ENCODE peak calls at places on chromosomes 11 and 22, in six cellular contexts. One of them, this sample, is unnamed.

GRCh38 chr11:64268028-64268686 is 16.3 kb downstream of the BAD start:
- DNase-seq in tibial artery: no peak
- DNase-seq in SK-N-SH: no peak
- DNase-seq in CD4-positive, alpha-beta T cell: no peak
- DNase-seq in GM23248: no peak
- DNase-seq in heart right ventricle: peak
- DNase-seq in this sample: peak

GRCh38 chr22:28398987-28399386 is 280.7 kb downstream of the TTC28 start:
- DNase-seq in tibial artery: no peak
- DNase-seq in SK-N-SH: no peak
- DNase-seq in CD4-positive, alpha-beta T cell: no peak
- DNase-seq in GM23248: no peak
- DNase-seq in heart right ventricle: no peak
- DNase-seq in this sample: no peak

GRCh38 chr11:68019486-68019885 is 9.4 kb downstream of the ALDH3B1 start:
- DNase-seq in tibial artery: no peak
- DNase-seq in SK-N-SH: no peak
- DNase-seq in CD4-positive, alpha-beta T cell: no peak
- DNase-seq in GM23248: no peak
- DNase-seq in heart right ventricle: no peak
- DNase-seq in this sample: no peak

GRCh38 chr22:48695251-48695650 is 1132.4 kb downstream of the BRD1 start:
- DNase-seq in tibial artery: no peak
- DNase-seq in SK-N-SH: no peak
- DNase-seq in CD4-positive, alpha-beta T cell: no peak
- DNase-seq in GM23248: peak
- DNase-seq in heart right ventricle: no peak
- DNase-seq in this sample: no peak

GRCh38 chr11:102415252-102415916 is 37.2 kb downstream of the TMEM123 start:
- DNase-seq in tibial artery: no peak
- DNase-seq in SK-N-SH: no peak
- DNase-seq in CD4-positive, alpha-beta T cell: no peak
- DNase-seq in GM23248: no peak
- DNase-seq in heart right ventricle: no peak
- DNase-seq in this sample: no peak

GRCh38 chr11:65803797-65804492 is 17.1 kb downstream of the OVOL1 start:
- DNase-seq in tibial artery: no peak
- DNase-seq in SK-N-SH: no peak
- DNase-seq in CD4-positive, alpha-beta T cell: no peak
- DNase-seq in GM23248: no peak
- DNase-seq in heart right ventricle: no peak
- DNase-seq in this sample: no peak

GRCh38 chr11:120134106-120134930 is 3.6 kb downstream of the TRIM29 start:
- DNase-seq in tibial artery: peak
- DNase-seq in SK-N-SH: peak
- DNase-seq in CD4-positive, alpha-beta T cell: peak
- DNase-seq in GM23248: no peak
- DNase-seq in heart right ventricle: no peak
- DNase-seq in this sample: peak

GRCh38 chr11:74773481-74773880 is 24.8 kb downstream of the RNF169 start:
- DNase-seq in tibial artery: no peak
- DNase-seq in SK-N-SH: no peak
- DNase-seq in CD4-positive, alpha-beta T cell: no peak
- DNase-seq in GM23248: peak
- DNase-seq in heart right ventricle: no peak
- DNase-seq in this sample: no peak

GRCh38 chr11:115453693-115454092 is 50.5 kb downstream of the CADM1 start:
- DNase-seq in tibial artery: no peak
- DNase-seq in SK-N-SH: no peak
- DNase-seq in CD4-positive, alpha-beta T cell: no peak
- DNase-seq in GM23248: no peak
- DNase-seq in heart right ventricle: no peak
- DNase-seq in this sample: no peak

GRCh38 chr22:41181349-41182241 is 23.5 kb upstream of the L3MBTL2 start:
- DNase-seq in tibial artery: peak
- DNase-seq in SK-N-SH: no peak
- DNase-seq in CD4-positive, alpha-beta T cell: no peak
- DNase-seq in GM23248: no peak
- DNase-seq in heart right ventricle: no peak
- DNase-seq in this sample: no peak

GRCh38 chr22:19892249-19892879 is 37.7 kb upstream of the GNB1L start:
- DNase-seq in tibial artery: no peak
- DNase-seq in SK-N-SH: peak
- DNase-seq in CD4-positive, alpha-beta T cell: peak
- DNase-seq in GM23248: no peak
- DNase-seq in heart right ventricle: no peak
- DNase-seq in this sample: no peak

GRCh38 chr11:72113170-72113808 is 794 bp upstream of the ANAPC15 start:
- DNase-seq in tibial artery: no peak
- DNase-seq in SK-N-SH: no peak
- DNase-seq in CD4-positive, alpha-beta T cell: no peak
- DNase-seq in GM23248: peak
- DNase-seq in heart right ventricle: no peak
- DNase-seq in this sample: no peak

GRCh38 chr11:86632499-86633269 is 39.7 kb downstream of the ME3 start:
- DNase-seq in tibial artery: peak
- DNase-seq in SK-N-SH: peak
- DNase-seq in CD4-positive, alpha-beta T cell: no peak
- DNase-seq in GM23248: peak
- DNase-seq in heart right ventricle: no peak
- DNase-seq in this sample: no peak

GRCh38 chr11:134597452-134597851 is 185.4 kb upstream of the B3GAT1 start:
- DNase-seq in tibial artery: no peak
- DNase-seq in SK-N-SH: no peak
- DNase-seq in CD4-positive, alpha-beta T cell: no peak
- DNase-seq in GM23248: no peak
- DNase-seq in heart right ventricle: no peak
- DNase-seq in this sample: no peak

GRCh38 chr11:23995891-23996290 is 501.0 kb upstream of the LUZP2 start:
- DNase-seq in tibial artery: no peak
- DNase-seq in SK-N-SH: no peak
- DNase-seq in CD4-positive, alpha-beta T cell: no peak
- DNase-seq in GM23248: no peak
- DNase-seq in heart right ventricle: no peak
- DNase-seq in this sample: no peak

GRCh38 chr11:21343204-21343603 is 673.8 kb downstream of the NELL1 start:
- DNase-seq in tibial artery: no peak
- DNase-seq in SK-N-SH: peak
- DNase-seq in CD4-positive, alpha-beta T cell: no peak
- DNase-seq in GM23248: no peak
- DNase-seq in heart right ventricle: no peak
- DNase-seq in this sample: no peak

GRCh38 chr11:33444835-33445594 is 187.8 kb downstream of the HIPK3 start:
- DNase-seq in tibial artery: no peak
- DNase-seq in SK-N-SH: no peak
- DNase-seq in CD4-positive, alpha-beta T cell: no peak
- DNase-seq in GM23248: peak
- DNase-seq in heart right ventricle: no peak
- DNase-seq in this sample: no peak

GRCh38 chr22:26502688-26503561 is 9.3 kb downstream of the TFIP11 start:
- DNase-seq in tibial artery: no peak
- DNase-seq in SK-N-SH: peak
- DNase-seq in CD4-positive, alpha-beta T cell: peak
- DNase-seq in GM23248: peak
- DNase-seq in heart right ventricle: peak
- DNase-seq in this sample: peak

GRCh38 chr11:101436511-101437142 is 147.2 kb downstream of the TRPC6 start:
- DNase-seq in tibial artery: no peak
- DNase-seq in SK-N-SH: peak
- DNase-seq in CD4-positive, alpha-beta T cell: no peak
- DNase-seq in GM23248: peak
- DNase-seq in heart right ventricle: no peak
- DNase-seq in this sample: peak

GRCh38 chr11:820655-821512 is 2.2 kb downstream of the PNPLA2 start:
- DNase-seq in tibial artery: peak
- DNase-seq in SK-N-SH: no peak
- DNase-seq in CD4-positive, alpha-beta T cell: no peak
- DNase-seq in GM23248: peak
- DNase-seq in heart right ventricle: peak
- DNase-seq in this sample: peak

DNA sequence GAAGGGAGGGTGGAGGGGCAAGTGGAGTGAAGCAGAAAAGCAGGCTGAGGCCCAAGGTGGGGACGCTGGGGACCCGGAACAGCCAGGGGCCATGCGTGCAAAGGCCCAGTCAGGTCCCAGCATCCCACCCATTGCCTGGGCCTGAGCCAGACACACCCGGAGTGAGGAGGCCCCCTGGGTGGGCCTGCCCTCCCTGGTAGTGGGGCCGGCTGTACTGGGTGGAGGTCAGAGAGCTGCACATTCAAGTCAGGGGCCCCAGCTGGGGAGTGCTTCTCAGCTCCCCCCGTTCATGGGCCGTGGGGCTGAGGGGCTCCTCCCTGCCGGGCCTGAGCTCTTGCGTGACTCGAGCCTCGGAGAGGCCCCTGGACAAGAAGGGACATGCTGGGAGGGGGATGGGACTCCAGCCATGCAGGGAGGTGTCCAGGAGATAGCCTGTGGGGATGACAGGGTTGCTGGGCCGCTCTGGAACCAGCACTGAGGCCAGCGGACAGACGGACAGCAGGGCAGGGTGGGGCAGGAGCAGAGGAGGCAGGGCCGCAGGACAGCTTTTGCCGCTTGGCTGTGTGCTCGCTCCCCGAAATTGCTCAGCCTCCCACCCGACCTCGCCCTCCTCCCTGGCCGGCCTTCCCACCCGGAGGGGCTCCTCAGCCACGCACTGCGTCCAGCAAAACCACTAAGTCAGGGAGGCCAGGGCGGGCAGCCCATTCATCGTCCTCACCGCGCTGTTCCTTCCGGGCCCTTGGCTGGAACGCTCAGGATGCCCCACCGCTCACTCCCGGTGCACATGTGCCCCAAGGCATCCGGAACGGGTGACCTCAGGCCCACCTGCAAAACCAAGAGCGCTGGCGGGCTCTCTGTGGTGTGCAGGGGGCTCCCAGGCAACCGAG is 7.9 kb downstream of the TNNT3 start:
- DNase-seq in tibial artery: no peak
- DNase-seq in SK-N-SH: peak
- DNase-seq in CD4-positive, alpha-beta T cell: no peak
- DNase-seq in GM23248: no peak
- DNase-seq in heart right ventricle: no peak
- DNase-seq in this sample: no peak
- H3K27ac ChIP-seq in tibial artery: no peak
- H3K27ac ChIP-seq in SK-N-SH: no peak
- H3K27ac ChIP-seq in CD4-positive, alpha-beta T cell: no peak
- H3K27ac ChIP-seq in GM23248: no peak
- H3K27ac ChIP-seq in heart right ventricle: peak
- H3K27ac ChIP-seq in this sample: no peak

DNA sequence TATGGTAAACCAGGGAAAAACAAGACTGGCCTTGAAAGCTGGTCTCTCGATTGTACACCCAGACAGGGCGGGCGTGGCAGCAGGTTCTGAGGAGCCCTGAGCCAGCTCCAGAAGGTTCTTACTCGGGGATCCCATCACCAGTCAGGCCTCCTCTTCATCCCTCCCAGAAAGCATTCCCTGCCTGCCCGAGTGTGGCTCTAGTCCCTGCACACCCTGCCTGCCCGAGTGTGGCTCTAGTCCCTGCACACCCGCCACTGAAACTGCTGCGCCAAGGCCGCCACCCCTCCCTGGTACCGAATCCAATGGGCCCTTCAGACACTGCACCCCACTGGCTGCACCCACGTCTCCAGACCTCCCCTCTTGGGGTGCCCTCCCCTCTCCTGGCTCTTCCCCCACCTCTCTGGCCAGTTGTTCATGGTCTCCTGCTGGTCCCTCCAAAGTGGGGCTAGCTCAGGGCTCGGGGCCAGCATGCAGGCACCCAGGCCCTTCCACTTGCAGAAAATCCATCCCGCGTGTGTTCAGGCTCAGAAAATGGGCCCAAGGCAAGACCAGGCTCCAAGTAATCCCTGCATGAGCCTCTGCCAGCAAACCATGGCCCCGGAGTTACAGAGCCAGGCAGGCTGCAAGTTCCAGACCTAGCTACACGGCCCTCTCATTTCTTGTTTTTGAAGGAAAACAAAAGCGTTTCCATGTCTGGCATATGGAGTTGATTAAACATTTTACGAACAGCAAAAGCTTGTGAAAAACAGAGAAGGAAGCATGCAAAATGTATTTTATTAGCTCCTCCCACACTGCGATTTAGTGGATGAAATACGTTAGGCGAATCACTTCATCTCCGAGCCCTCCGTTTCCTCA is 29.9 kb downstream of the KIAA0930 start:
- DNase-seq in tibial artery: no peak
- DNase-seq in SK-N-SH: no peak
- DNase-seq in CD4-positive, alpha-beta T cell: no peak
- DNase-seq in GM23248: peak
- DNase-seq in heart right ventricle: peak
- DNase-seq in this sample: no peak
- H3K27ac ChIP-seq in tibial artery: peak
- H3K27ac ChIP-seq in SK-N-SH: peak
- H3K27ac ChIP-seq in CD4-positive, alpha-beta T cell: no peak
- H3K27ac ChIP-seq in GM23248: peak
- H3K27ac ChIP-seq in heart right ventricle: no peak
- H3K27ac ChIP-seq in this sample: no peak

GRCh38 chr22:22783505-22783904 is 104.1 kb upstream of the IGLL5 start:
- DNase-seq in tibial artery: no peak
- DNase-seq in SK-N-SH: no peak
- DNase-seq in CD4-positive, alpha-beta T cell: no peak
- DNase-seq in GM23248: no peak
- DNase-seq in heart right ventricle: no peak
- DNase-seq in this sample: no peak
- H3K27ac ChIP-seq in tibial artery: no peak
- H3K27ac ChIP-seq in SK-N-SH: no peak
- H3K27ac ChIP-seq in CD4-positive, alpha-beta T cell: no peak
- H3K27ac ChIP-seq in GM23248: no peak
- H3K27ac ChIP-seq in heart right ventricle: no peak
- H3K27ac ChIP-seq in this sample: no peak

GRCh38 chr11:58058276-58059010 is 27.7 kb downstream of the OR6Q1 start:
- DNase-seq in tibial artery: no peak
- DNase-seq in SK-N-SH: no peak
- DNase-seq in CD4-positive, alpha-beta T cell: no peak
- DNase-seq in GM23248: no peak
- DNase-seq in heart right ventricle: peak
- DNase-seq in this sample: peak

GRCh38 chr11:58060535-58060934 is 29.8 kb downstream of the OR6Q1 start:
- DNase-seq in tibial artery: no peak
- DNase-seq in SK-N-SH: no peak
- DNase-seq in CD4-positive, alpha-beta T cell: no peak
- DNase-seq in GM23248: no peak
- DNase-seq in heart right ventricle: no peak
- DNase-seq in this sample: peak

GRCh38 chr11:58059011-58059358 is 28.2 kb downstream of the OR6Q1 start:
- DNase-seq in tibial artery: no peak
- DNase-seq in SK-N-SH: no peak
- DNase-seq in CD4-positive, alpha-beta T cell: no peak
- DNase-seq in GM23248: peak
- DNase-seq in heart right ventricle: no peak
- DNase-seq in this sample: no peak

GRCh38 chr11:58055806-58056401 is 25.2 kb downstream of the OR6Q1 start:
- DNase-seq in tibial artery: no peak
- DNase-seq in SK-N-SH: no peak
- DNase-seq in CD4-positive, alpha-beta T cell: no peak
- DNase-seq in GM23248: no peak
- DNase-seq in heart right ventricle: no peak
- DNase-seq in this sample: no peak

DNA sequence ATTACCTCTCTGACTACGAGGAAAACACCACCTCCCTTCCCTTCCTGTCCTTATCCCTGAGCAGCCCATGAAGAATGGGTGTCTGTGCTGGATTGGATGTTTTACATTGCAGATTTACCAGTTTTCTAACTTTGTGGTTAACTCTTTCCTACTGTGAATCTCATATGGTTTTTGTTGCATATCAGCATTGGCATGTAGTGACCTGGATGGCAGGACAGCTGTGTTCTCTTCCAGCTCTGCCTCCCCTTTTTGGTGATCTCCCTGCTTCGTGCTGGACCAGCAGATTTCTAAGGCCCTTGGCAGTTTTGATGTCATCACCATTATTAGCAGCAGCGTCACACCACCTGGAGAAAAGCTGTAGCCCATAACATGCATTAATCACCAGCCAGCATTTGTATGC is 26.7 kb downstream of the OR6Q1 start:
- DNase-seq in tibial artery: no peak
- DNase-seq in SK-N-SH: no peak
- DNase-seq in CD4-positive, alpha-beta T cell: no peak
- DNase-seq in GM23248: peak
- DNase-seq in heart right ventricle: no peak
- DNase-seq in this sample: no peak
- H3K27ac ChIP-seq in tibial artery: no peak
- H3K27ac ChIP-seq in SK-N-SH: no peak
- H3K27ac ChIP-seq in CD4-positive, alpha-beta T cell: no peak
- H3K27ac ChIP-seq in GM23248: peak
- H3K27ac ChIP-seq in heart right ventricle: no peak
- H3K27ac ChIP-seq in this sample: peak